ENCODE peak calls at places on chromosome 20, in six cellular contexts. A, E, G, S, V and N are unnamed samples.

GRCh38 chr20:49890651-49891361 is 24.5 kb downstream of the SPATA2 start:
- DNase-seq in A (no peak), E (no peak), G (no peak), S (no peak), V (peak), N (no peak)

GRCh38 chr20:3406481-3407425 is 716 bp downstream of the DNAAF9 start:
- DNase-seq in A (peak), E (no peak), G (peak), S (no peak), V (peak), N (no peak)

GRCh38 chr20:35539756-35540212 is 2.1 kb upstream of the ERGIC3 start:
- DNase-seq in A (peak), E (peak), G (peak), S (no peak), V (no peak), N (no peak)

GRCh38 chr20:17083738-17084137 is 143.1 kb upstream of the PCSK2 start:
- DNase-seq in A (no peak), E (no peak), G (peak), S (no peak), V (no peak), N (no peak)

GRCh38 chr20:35369804-35370203 is 42.0 kb downstream of the UQCC1 start:
- DNase-seq in A (no peak), E (no peak), G (no peak), S (no peak), V (no peak), N (no peak)

GRCh38 chr20:38947931-38948362 is 14.2 kb upstream of the DHX35 start:
- DNase-seq in A (peak), E (no peak), G (no peak), S (no peak), V (no peak), N (no peak)

GRCh38 chr20:46900826-46901225 is 6.2 kb downstream of the EYA2 start:
- DNase-seq in A (no peak), E (no peak), G (no peak), S (no peak), V (no peak), N (no peak)

GRCh38 chr20:50001784-50002311 is 19.1 kb downstream of the SNAI1 start:
- DNase-seq in A (no peak), E (no peak), G (no peak), S (no peak), V (no peak), N (no peak)

GRCh38 chr20:11274137-11274536 is 600.3 kb upstream of the JAG1 start:
- DNase-seq in A (peak), E (no peak), G (no peak), S (no peak), V (peak), N (peak)

GRCh38 chr20:52768649-52769048 is 203.5 kb upstream of the TSHZ2 start:
- DNase-seq in A (no peak), E (no peak), G (no peak), S (no peak), V (no peak), N (no peak)

GRCh38 chr20:52763321-52763853 is 208.8 kb upstream of the TSHZ2 start:
- DNase-seq in A (no peak), E (no peak), G (no peak), S (no peak), V (no peak), N (no peak)

GRCh38 chr20:52761867-52762266 is 210.3 kb upstream of the TSHZ2 start:
- DNase-seq in A (no peak), E (no peak), G (no peak), S (no peak), V (no peak), N (no peak)

DNA sequence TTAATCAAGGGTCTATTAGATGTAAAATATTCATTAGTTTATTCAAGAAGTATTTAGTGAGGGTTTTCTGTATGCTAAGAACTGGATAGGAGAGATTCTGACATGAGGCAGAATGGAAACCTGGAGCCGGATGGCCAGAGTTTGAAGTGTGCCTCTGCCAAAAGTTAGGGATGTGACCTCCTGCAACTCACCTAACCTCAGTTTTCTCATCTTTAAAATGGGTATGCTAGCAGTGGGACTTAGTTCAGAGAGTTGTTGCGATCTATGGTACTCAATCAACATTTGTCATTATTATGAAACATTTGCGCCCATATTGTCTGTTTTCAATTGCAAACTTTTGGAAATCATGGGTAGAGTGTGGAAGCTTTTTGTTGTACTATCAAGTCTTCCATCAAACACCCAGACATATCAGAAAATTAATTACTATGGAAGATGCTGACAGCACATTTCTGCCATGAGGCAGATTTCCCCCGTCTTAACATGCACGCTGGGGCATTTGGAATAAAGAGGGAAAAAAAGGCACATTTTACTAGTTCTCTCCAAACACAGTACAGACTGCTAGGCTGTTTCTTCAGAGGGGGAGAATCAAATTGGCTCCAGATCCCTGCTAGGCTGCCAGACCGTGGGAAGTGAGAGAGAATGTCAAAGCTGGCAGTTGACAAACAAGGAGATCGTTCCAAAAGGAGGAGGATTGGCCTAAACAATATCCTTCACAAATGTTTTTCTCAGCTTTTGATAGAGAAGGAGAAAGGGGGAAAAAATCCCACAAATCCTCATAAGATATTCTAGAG is 205.3 kb upstream of the TSHZ2 start:
- DNase-seq in A (no peak), E (no peak), G (no peak), S (no peak), V (no peak), N (no peak)
- TF ChIP-seq TAF1 in A (no peak), E (no peak), G (no peak), S (no peak), V (no peak), N (no peak)

DNA sequence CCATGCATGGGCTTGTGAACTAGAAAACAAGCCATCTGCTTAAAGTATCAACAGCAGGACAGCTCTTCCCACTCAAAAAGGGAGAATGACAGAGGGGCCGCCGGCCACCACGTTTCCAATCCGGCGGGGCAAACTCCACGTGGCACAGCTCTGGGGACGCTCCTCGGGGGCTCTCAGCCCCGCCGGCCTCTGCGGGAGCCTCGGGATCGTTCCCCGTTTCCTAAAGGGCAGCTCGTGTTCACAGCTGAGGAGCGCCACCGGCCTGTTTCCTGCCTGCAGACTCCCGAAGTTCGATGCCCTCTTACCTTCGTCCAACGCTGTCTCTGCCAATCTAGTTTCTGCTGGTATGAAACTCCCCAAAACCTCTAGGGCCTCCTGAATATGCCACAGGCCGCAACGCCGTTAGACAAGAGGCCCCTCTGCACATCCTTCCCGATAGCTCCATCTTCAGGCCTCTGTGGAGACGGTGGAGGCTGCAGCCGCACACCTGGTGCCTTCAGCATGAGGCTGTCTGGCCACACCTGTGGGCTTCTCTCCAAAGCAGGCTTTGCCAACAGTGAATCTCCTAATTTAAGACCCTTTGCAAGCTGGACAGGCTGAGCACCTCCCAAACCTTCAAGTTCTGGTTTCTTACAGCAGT is 46.5 kb downstream of the KCNQ2 start:
- DNase-seq in A (no peak), E (no peak), G (no peak), S (no peak), V (no peak), N (no peak)
- TF ChIP-seq TAF1 in A (no peak), E (no peak), G (no peak), S (no peak), V (no peak), N (no peak)

GRCh38 chr20:63750807-63751470 is 11.4 kb downstream of the SLC2A4RG start:
- DNase-seq in A (peak), E (no peak), G (no peak), S (no peak), V (peak), N (no peak)
- TF ChIP-seq TAF1 in A (no peak), E (no peak), G (no peak), S (no peak), V (no peak), N (no peak)

GRCh38 chr20:57622201-57622570 is 2.0 kb upstream of the ZBP1 start:
- DNase-seq in A (no peak), E (no peak), G (no peak), S (no peak), V (no peak), N (no peak)

GRCh38 chr20:57620274-57620990 is at the start of gene ZBP1:
- DNase-seq in A (no peak), E (peak), G (peak), S (peak), V (no peak), N (peak)

GRCh38 chr20:57621426-57622200 is 1.4 kb upstream of the ZBP1 start:
- DNase-seq in A (no peak), E (no peak), G (peak), S (no peak), V (no peak), N (no peak)

GRCh38 chr20:57619053-57619831 is 984 bp downstream of the ZBP1 start:
- DNase-seq in A (no peak), E (peak), G (peak), S (no peak), V (no peak), N (no peak)

DNA sequence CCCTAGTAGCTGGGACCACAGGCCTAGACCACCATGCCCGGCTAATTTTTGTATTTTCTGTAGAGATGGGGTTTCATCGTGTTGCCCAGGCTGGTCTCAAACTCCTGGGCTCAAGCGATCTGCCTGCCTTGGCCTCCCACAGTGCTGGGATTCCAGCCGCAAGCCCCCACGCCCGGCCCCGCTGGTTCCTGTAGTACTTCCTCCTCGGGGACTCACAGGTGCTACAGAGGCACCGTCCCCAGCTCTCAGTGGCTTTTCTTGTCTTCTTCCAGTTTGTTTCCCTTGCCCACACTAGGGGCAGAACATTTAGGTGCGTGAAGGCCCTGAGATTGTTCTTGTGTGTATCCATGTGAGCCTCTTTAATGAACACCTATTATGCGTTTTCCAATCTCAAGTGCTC is 773 bp upstream of the ZBP1 start:
- DNase-seq in A (no peak), E (no peak), G (peak), S (no peak), V (no peak), N (no peak)
- TF ChIP-seq TAF1 in A (no peak), E (no peak), G (no peak), S (no peak), V (no peak), N (no peak)